ENCODE peak calls at places on chromosomes 7 and 10, in five cellular contexts. J is transverse colon, I is PC-3, M is foreskin fibroblast, L is WTC11. B is an unnamed sample.

GRCh38 chr7:98831641-98832221 is 38.1 kb downstream of the TMEM130 start:
- DNase-seq in J (peak), I (peak), M (peak), L (peak), B (peak)

GRCh38 chr10:112536663-112537062 is 89.6 kb downstream of the VTI1A start:
- DNase-seq in J (no peak), I (no peak), M (no peak), L (no peak), B (no peak)

GRCh38 chr10:87505366-87506113 is 847 bp downstream of the MINPP1 start:
- DNase-seq in J (peak), I (peak), M (peak), L (peak), B (peak)

GRCh38 chr10:52027055-52027454 is 287.0 kb upstream of the DKK1 start:
- DNase-seq in J (no peak), I (no peak), M (peak), L (no peak), B (no peak)

GRCh38 chr7:21137640-21138039 is 290.2 kb upstream of the SP4 start:
- DNase-seq in J (no peak), I (no peak), M (no peak), L (no peak), B (no peak)

GRCh38 chr7:105652359-105652993 is 71.2 kb upstream of the EFCAB10 start:
- DNase-seq in J (peak), I (peak), M (peak), L (peak), B (peak)

GRCh38 chr7:13821152-13821787 is 168.2 kb downstream of the ETV1 start:
- DNase-seq in J (peak), I (peak), M (peak), L (no peak), B (no peak)

GRCh38 chr10:106711313-106711906 is 453.1 kb downstream of the SORCS1 start:
- DNase-seq in J (peak), I (peak), M (peak), L (peak), B (peak)

GRCh38 chr7:34841326-34841725 is 183.3 kb downstream of the NPSR1 start:
- DNase-seq in J (no peak), I (no peak), M (no peak), L (no peak), B (no peak)

GRCh38 chr7:74203157-74203556 is 6.6 kb upstream of the LAT2 start:
- DNase-seq in J (peak), I (peak), M (peak), L (no peak), B (peak)

GRCh38 chr7:142714375-142714774 is 34.9 kb upstream of the PRSS1 start:
- DNase-seq in J (no peak), I (no peak), M (no peak), L (no peak), B (peak)

GRCh38 chr7:2523941-2524807 is 4.6 kb downstream of the LFNG start:
- DNase-seq in J (peak), I (peak), M (peak), L (peak), B (peak)

GRCh38 chr10:58373446-58373834 is 11.8 kb upstream of the TFAM start:
- DNase-seq in J (no peak), I (peak), M (no peak), L (no peak), B (no peak)

GRCh38 chr10:78212134-78212785 is 178.6 kb downstream of the RPS24 start:
- DNase-seq in J (no peak), I (peak), M (no peak), L (no peak), B (no peak)

GRCh38 chr10:122258136-122259074 is 12.7 kb upstream of the BTBD16 start:
- DNase-seq in J (no peak), I (no peak), M (peak), L (no peak), B (no peak)

GRCh38 chr7:126700807-126701604 is 551.7 kb downstream of the GRM8 start:
- DNase-seq in J (peak), I (peak), M (peak), L (peak), B (peak)

GRCh38 chr7:131100357-131101054 is 227.2 kb upstream of the MKLN1 start:
- DNase-seq in J (no peak), I (no peak), M (no peak), L (no peak), B (no peak)

GRCh38 chr10:80741278-80741677 is 203.6 kb downstream of the SH2D4B start:
- DNase-seq in J (no peak), I (no peak), M (no peak), L (no peak), B (no peak)

GRCh38 chr10:80737209-80737608 is 199.5 kb downstream of the SH2D4B start:
- DNase-seq in J (no peak), I (no peak), M (no peak), L (no peak), B (no peak)

GRCh38 chr10:80739328-80739727 is 201.6 kb downstream of the SH2D4B start:
- DNase-seq in J (no peak), I (no peak), M (no peak), L (no peak), B (no peak)

GRCh38 chr10:80739963-80740715 is 202.4 kb downstream of the SH2D4B start:
- DNase-seq in J (no peak), I (no peak), M (no peak), L (peak), B (no peak)
- TF ChIP-seq CTCF in J (no peak), I (no peak), M (no peak), L (no peak), B (no peak)

GRCh38 chr10:62037890-62038608 is 136.6 kb downstream of the ARID5B start:
- DNase-seq in J (no peak), I (peak), M (no peak), L (no peak), B (no peak)
- TF ChIP-seq CTCF in J (no peak), I (no peak), M (no peak), L (no peak), B (no peak)

DNA sequence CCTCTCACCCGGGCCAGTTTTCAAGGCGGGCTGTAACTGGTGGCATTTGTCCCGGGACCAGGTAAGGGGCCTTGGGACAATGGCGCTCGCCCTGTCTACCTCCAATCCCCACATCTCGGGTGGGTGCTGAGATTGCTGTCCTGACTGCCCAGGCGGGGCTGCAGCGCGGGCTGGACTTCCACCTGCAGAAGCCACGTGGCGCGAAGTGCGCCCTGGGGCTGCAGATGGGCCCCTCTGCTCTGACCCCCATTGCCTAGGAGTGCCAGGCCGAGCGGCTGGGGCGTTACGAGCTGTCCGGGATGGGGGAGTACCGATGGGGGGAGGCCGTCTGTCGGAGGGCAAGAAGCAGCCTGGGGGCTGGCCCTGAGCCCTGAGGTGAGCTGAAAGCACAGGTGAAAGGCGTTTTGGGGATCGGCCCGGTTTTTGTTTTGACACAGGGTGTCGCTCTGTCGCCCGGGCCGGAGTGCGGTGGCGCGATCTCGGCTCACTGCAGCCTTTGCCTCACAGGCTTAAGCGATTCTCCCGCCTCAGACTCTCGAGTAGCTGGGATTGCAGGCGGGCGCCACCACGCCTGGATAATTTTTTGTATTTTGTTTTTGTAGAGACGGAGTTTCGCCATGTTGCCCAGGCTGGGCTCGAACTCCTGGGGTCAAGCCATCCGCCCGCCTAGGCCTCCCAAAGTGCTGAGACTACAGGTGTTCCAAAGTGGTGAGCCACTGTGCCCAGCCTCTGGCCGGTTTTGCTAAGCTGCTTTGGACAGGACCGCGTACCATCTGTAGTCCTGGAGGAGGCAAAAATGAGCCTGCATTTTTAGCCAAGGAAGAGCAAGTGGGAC is at the start of gene SFXN2:
- DNase-seq in J (peak), I (peak), M (peak), L (peak), B (no peak)
- TF ChIP-seq CTCF in J (no peak), I (peak), M (no peak), L (no peak), B (no peak)

GRCh38 chr10:5665380-5666323 is 743 bp downstream of the ASB13 start:
- DNase-seq in J (peak), I (no peak), M (peak), L (peak), B (no peak)

GRCh38 chr10:5669609-5670008 is 3.2 kb upstream of the ASB13 start:
- DNase-seq in J (no peak), I (no peak), M (no peak), L (no peak), B (no peak)

GRCh38 chr10:5668429-5668828 is 2.0 kb upstream of the ASB13 start:
- DNase-seq in J (no peak), I (peak), M (no peak), L (no peak), B (no peak)

GRCh38 chr10:5663692-5664427 is 2.5 kb downstream of the ASB13 start:
- DNase-seq in J (no peak), I (no peak), M (no peak), L (peak), B (no peak)

DNA sequence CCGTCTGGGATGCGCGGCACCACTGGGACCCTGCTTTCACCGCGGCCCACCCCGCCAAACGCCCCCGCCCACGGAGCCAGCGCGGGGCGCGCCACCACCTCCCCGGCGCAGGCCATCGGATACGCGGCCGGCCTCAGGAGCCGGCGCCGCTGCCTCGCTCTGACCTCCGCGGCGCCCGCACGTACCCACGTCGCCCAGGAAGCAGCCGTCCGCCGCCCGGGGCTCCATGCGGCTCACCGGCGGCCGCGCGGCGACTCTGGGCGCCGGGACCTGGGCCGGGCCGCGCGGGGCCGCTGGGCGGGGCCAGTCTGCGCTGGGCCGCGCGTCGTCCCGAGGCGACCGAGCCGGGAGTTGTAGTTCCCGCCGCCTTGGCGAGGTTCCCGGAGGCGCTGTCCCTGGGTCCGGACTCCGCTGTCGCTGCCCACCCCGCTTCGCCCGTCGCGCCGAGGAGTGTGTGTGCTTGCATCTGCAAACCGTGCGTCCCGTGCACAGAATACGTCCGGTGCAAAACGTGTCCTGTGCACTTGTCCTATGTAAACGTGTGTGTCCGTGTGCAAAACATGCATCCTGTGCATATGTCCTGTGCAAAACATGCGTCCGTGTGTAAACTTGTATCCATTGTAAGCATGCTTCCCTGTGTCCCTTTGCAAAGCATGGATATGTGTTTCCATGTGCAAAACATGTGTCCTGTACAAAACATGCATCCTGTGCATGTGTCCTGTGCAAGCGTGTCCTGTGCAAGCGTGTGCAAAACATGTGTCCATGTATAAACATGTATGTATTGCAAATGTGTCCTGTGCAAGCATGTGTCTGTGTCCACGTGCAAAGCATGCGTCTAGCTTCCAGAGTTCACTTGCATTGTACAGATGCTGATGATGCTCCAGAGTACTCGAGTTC is at the start of gene ASB13:
- DNase-seq in J (peak), I (peak), M (peak), L (peak), B (peak)
- TF ChIP-seq CTCF in J (no peak), I (no peak), M (no peak), L (no peak), B (no peak)

GRCh38 chr7:5450549-5451327 is 27.1 kb upstream of the TNRC18 start:
- DNase-seq in J (peak), I (peak), M (peak), L (peak), B (peak)
- TF ChIP-seq CTCF in J (peak), I (peak), M (peak), L (peak), B (peak)